ENCODE peak calls at places on chromosomes 13 and 19, in five cellular contexts. One of them, this sample, is unnamed.

GRCh38 chr13:66468656-66469055 is 761.5 kb downstream of the PCDH9 start:
- DNase-seq in anterior cingulate cortex: no peak
- DNase-seq in GM10248: no peak
- DNase-seq in NCI-H1092 treated with DMSO at 0.1 percent for 48 hours: no peak
- DNase-seq in astrocyte of the spinal cord: no peak
- DNase-seq in this sample: no peak

GRCh38 chr19:33302974-33303790 is 848 bp upstream of the CEBPA start:
- DNase-seq in astrocyte of the spinal cord: peak; percentile 34
- DNase-seq in anterior cingulate cortex: no peak
- DNase-seq in NCI-H1092 treated with DMSO at 0.1 percent for 48 hours: no peak
- DNase-seq in GM10248: no peak
- DNase-seq in this sample: no peak

GRCh38 chr13:31114641-31115040 is 47.1 kb downstream of the HSPH1 start:
- DNase-seq in NCI-H1092 treated with DMSO at 0.1 percent for 48 hours: no peak
- DNase-seq in astrocyte of the spinal cord: no peak
- DNase-seq in GM10248: no peak
- DNase-seq in anterior cingulate cortex: no peak
- DNase-seq in this sample: no peak

GRCh38 chr19:34253711-34254551 is 423 bp upstream of the GARRE1 start:
- DNase-seq in NCI-H1092 treated with DMSO at 0.1 percent for 48 hours: peak; percentile 30
- DNase-seq in GM10248: peak; percentile 91
- DNase-seq in astrocyte of the spinal cord: peak; percentile 66
- DNase-seq in anterior cingulate cortex: peak; percentile 79
- DNase-seq in this sample: no peak

GRCh38 chr13:20045946-20046548 is 87.5 kb downstream of the ZMYM2 start:
- DNase-seq in GM10248: no peak
- DNase-seq in astrocyte of the spinal cord: no peak
- DNase-seq in anterior cingulate cortex: no peak
- DNase-seq in NCI-H1092 treated with DMSO at 0.1 percent for 48 hours: no peak
- DNase-seq in this sample: no peak

GRCh38 chr19:13043285-13043684 is 48.0 kb downstream of the NFIX start:
- DNase-seq in NCI-H1092 treated with DMSO at 0.1 percent for 48 hours: no peak
- DNase-seq in astrocyte of the spinal cord: no peak
- DNase-seq in GM10248: no peak
- DNase-seq in anterior cingulate cortex: no peak
- DNase-seq in this sample: no peak

GRCh38 chr19:48121909-48122371 is 11.3 kb upstream of the PLA2G4C start:
- DNase-seq in NCI-H1092 treated with DMSO at 0.1 percent for 48 hours: no peak
- DNase-seq in anterior cingulate cortex: no peak
- DNase-seq in astrocyte of the spinal cord: peak; percentile 17
- DNase-seq in GM10248: peak; percentile 81
- DNase-seq in this sample: no peak

GRCh38 chr19:33906578-33907335 is 110.1 kb downstream of the KCTD15 start:
- DNase-seq in astrocyte of the spinal cord: peak; percentile 7
- DNase-seq in GM10248: no peak
- DNase-seq in anterior cingulate cortex: no peak
- DNase-seq in NCI-H1092 treated with DMSO at 0.1 percent for 48 hours: no peak
- DNase-seq in this sample: no peak

GRCh38 chr19:46624958-46625661 is at the start of gene PTGIR:
- DNase-seq in GM10248: no peak
- DNase-seq in anterior cingulate cortex: no peak
- DNase-seq in astrocyte of the spinal cord: peak; percentile 33
- DNase-seq in NCI-H1092 treated with DMSO at 0.1 percent for 48 hours: no peak
- DNase-seq in this sample: no peak

GRCh38 chr19:18785179-18786124 is 5.7 kb downstream of the COMP start:
- DNase-seq in astrocyte of the spinal cord: peak; percentile 42
- DNase-seq in anterior cingulate cortex: no peak
- DNase-seq in NCI-H1092 treated with DMSO at 0.1 percent for 48 hours: peak; percentile 14
- DNase-seq in GM10248: peak; percentile 94
- DNase-seq in this sample: no peak

GRCh38 chr13:26480246-26480855 is 77.1 kb upstream of the WASF3 start:
- DNase-seq in anterior cingulate cortex: no peak
- DNase-seq in astrocyte of the spinal cord: no peak
- DNase-seq in GM10248: no peak
- DNase-seq in NCI-H1092 treated with DMSO at 0.1 percent for 48 hours: no peak
- DNase-seq in this sample: no peak

GRCh38 chr13:36421447-36421846 is 10.8 kb upstream of the CCNA1 start:
- DNase-seq in NCI-H1092 treated with DMSO at 0.1 percent for 48 hours: no peak
- DNase-seq in astrocyte of the spinal cord: peak; percentile 49
- DNase-seq in anterior cingulate cortex: no peak
- DNase-seq in GM10248: no peak
- DNase-seq in this sample: no peak

GRCh38 chr19:18895828-18896341 is at the start of gene CERS1:
- DNase-seq in anterior cingulate cortex: peak; percentile 51
- DNase-seq in astrocyte of the spinal cord: no peak
- DNase-seq in NCI-H1092 treated with DMSO at 0.1 percent for 48 hours: peak; percentile 6
- DNase-seq in GM10248: no peak
- DNase-seq in this sample: no peak

GRCh38 chr19:47097396-47098217 is 16.0 kb downstream of the ZC3H4 start:
- DNase-seq in astrocyte of the spinal cord: no peak
- DNase-seq in NCI-H1092 treated with DMSO at 0.1 percent for 48 hours: no peak
- DNase-seq in anterior cingulate cortex: peak; percentile 54
- DNase-seq in GM10248: no peak
- DNase-seq in this sample: no peak

GRCh38 chr13:38166121-38166520 is 183.5 kb upstream of the UFM1 start:
- DNase-seq in anterior cingulate cortex: no peak
- DNase-seq in GM10248: no peak
- DNase-seq in astrocyte of the spinal cord: peak; percentile 1
- DNase-seq in NCI-H1092 treated with DMSO at 0.1 percent for 48 hours: no peak
- DNase-seq in this sample: no peak

GRCh38 chr19:33345163-33345562 is 28.3 kb upstream of the CEBPG start:
- DNase-seq in anterior cingulate cortex: no peak
- DNase-seq in astrocyte of the spinal cord: no peak
- DNase-seq in GM10248: no peak
- DNase-seq in NCI-H1092 treated with DMSO at 0.1 percent for 48 hours: no peak
- DNase-seq in this sample: no peak

GRCh38 chr13:107678075-107678689 is 537.2 kb downstream of the LIG4 start:
- DNase-seq in GM10248: no peak
- DNase-seq in astrocyte of the spinal cord: no peak
- DNase-seq in NCI-H1092 treated with DMSO at 0.1 percent for 48 hours: no peak
- DNase-seq in anterior cingulate cortex: no peak
- DNase-seq in this sample: no peak

GRCh38 chr13:72556945-72557344 is 170.5 kb downstream of the MZT1 start:
- DNase-seq in NCI-H1092 treated with DMSO at 0.1 percent for 48 hours: no peak
- DNase-seq in anterior cingulate cortex: no peak
- DNase-seq in GM10248: no peak
- DNase-seq in astrocyte of the spinal cord: no peak
- DNase-seq in this sample: no peak

GRCh38 chr13:49343731-49344130 is 96.0 kb downstream of the CDADC1 start:
- DNase-seq in astrocyte of the spinal cord: no peak
- DNase-seq in NCI-H1092 treated with DMSO at 0.1 percent for 48 hours: no peak
- DNase-seq in GM10248: no peak
- DNase-seq in anterior cingulate cortex: no peak
- DNase-seq in this sample: no peak

GRCh38 chr19:11191273-11191755 is 6.0 kb downstream of the KANK2 start:
- DNase-seq in astrocyte of the spinal cord: peak; percentile 57
- DNase-seq in NCI-H1092 treated with DMSO at 0.1 percent for 48 hours: no peak
- DNase-seq in anterior cingulate cortex: no peak
- DNase-seq in GM10248: no peak
- DNase-seq in this sample: no peak

This sample was measured in Panc1.